ENCODE peak calls at places on chromosomes 16 and 17, in six cellular contexts. One of them, this sample, is unnamed.

GRCh38 chr17:57444632-57445031 is 188.3 kb downstream of the MSI2 start:
- DNase-seq in lower lobe of right lung: no peak
- DNase-seq in BJ: no peak
- DNase-seq in GM12865: no peak
- DNase-seq in neural crest cell: no peak
- DNase-seq in cardiac muscle cell: peak
- DNase-seq in this sample: no peak

GRCh38 chr17:40304464-40304863 is 4.5 kb upstream of the RARA start:
- DNase-seq in lower lobe of right lung: no peak
- DNase-seq in BJ: peak
- DNase-seq in GM12865: no peak
- DNase-seq in neural crest cell: no peak
- DNase-seq in cardiac muscle cell: no peak
- DNase-seq in this sample: peak

GRCh38 chr17:28170771-28171170 is 128.3 kb downstream of the NLK start:
- DNase-seq in lower lobe of right lung: no peak
- DNase-seq in BJ: no peak
- DNase-seq in GM12865: no peak
- DNase-seq in neural crest cell: no peak
- DNase-seq in cardiac muscle cell: no peak
- DNase-seq in this sample: no peak

GRCh38 chr17:42565523-42566214 is 1.2 kb upstream of the MLX start:
- DNase-seq in lower lobe of right lung: no peak
- DNase-seq in BJ: no peak
- DNase-seq in GM12865: no peak
- DNase-seq in neural crest cell: no peak
- DNase-seq in cardiac muscle cell: no peak
- DNase-seq in this sample: no peak

GRCh38 chr17:66094727-66095126 is 97.2 kb downstream of the CEP112 start:
- DNase-seq in lower lobe of right lung: no peak
- DNase-seq in BJ: no peak
- DNase-seq in GM12865: no peak
- DNase-seq in neural crest cell: no peak
- DNase-seq in cardiac muscle cell: no peak
- DNase-seq in this sample: no peak

GRCh38 chr17:50507871-50508572 is at the start of gene MYCBPAP:
- DNase-seq in lower lobe of right lung: peak
- DNase-seq in BJ: no peak
- DNase-seq in GM12865: peak
- DNase-seq in neural crest cell: peak
- DNase-seq in cardiac muscle cell: peak
- DNase-seq in this sample: peak

GRCh38 chr16:89037261-89038152 is 56.1 kb upstream of the ACSF3 start:
- DNase-seq in lower lobe of right lung: peak
- DNase-seq in BJ: no peak
- DNase-seq in GM12865: peak
- DNase-seq in neural crest cell: peak
- DNase-seq in cardiac muscle cell: peak
- DNase-seq in this sample: no peak

GRCh38 chr17:76497979-76498885 is 3.0 kb downstream of the RHBDF2 start:
- DNase-seq in lower lobe of right lung: peak
- DNase-seq in BJ: no peak
- DNase-seq in GM12865: peak
- DNase-seq in neural crest cell: peak
- DNase-seq in cardiac muscle cell: peak
- DNase-seq in this sample: no peak

GRCh38 chr17:58277107-58277506 is 3.6 kb downstream of the MPO start:
- DNase-seq in lower lobe of right lung: no peak
- DNase-seq in BJ: no peak
- DNase-seq in GM12865: peak
- DNase-seq in neural crest cell: no peak
- DNase-seq in cardiac muscle cell: no peak
- DNase-seq in this sample: no peak

GRCh38 chr17:33696102-33696501 is 403.0 kb upstream of the ASIC2 start:
- DNase-seq in lower lobe of right lung: no peak
- DNase-seq in BJ: no peak
- DNase-seq in GM12865: no peak
- DNase-seq in neural crest cell: peak
- DNase-seq in cardiac muscle cell: no peak
- DNase-seq in this sample: no peak

GRCh38 chr16:67847064-67847861 is at the start of gene CENPT:
- DNase-seq in lower lobe of right lung: peak
- DNase-seq in BJ: no peak
- DNase-seq in GM12865: peak
- DNase-seq in neural crest cell: no peak
- DNase-seq in cardiac muscle cell: peak
- DNase-seq in this sample: no peak

GRCh38 chr16:69399361-69399760 is 13.6 kb upstream of the TERF2 start:
- DNase-seq in lower lobe of right lung: no peak
- DNase-seq in BJ: no peak
- DNase-seq in GM12865: no peak
- DNase-seq in neural crest cell: no peak
- DNase-seq in cardiac muscle cell: no peak
- DNase-seq in this sample: no peak

GRCh38 chr16:18936727-18937340 is 10.6 kb upstream of the SMG1 start:
- DNase-seq in lower lobe of right lung: no peak
- DNase-seq in BJ: no peak
- DNase-seq in GM12865: no peak
- DNase-seq in neural crest cell: no peak
- DNase-seq in cardiac muscle cell: no peak
- DNase-seq in this sample: no peak

GRCh38 chr17:9247401-9247938 is 226.2 kb downstream of the NTN1 start:
- DNase-seq in lower lobe of right lung: no peak
- DNase-seq in BJ: no peak
- DNase-seq in GM12865: no peak
- DNase-seq in neural crest cell: no peak
- DNase-seq in cardiac muscle cell: no peak
- DNase-seq in this sample: no peak

GRCh38 chr17:8133398-8133797 is 9.5 kb upstream of the HES7 start:
- DNase-seq in lower lobe of right lung: no peak
- DNase-seq in BJ: no peak
- DNase-seq in GM12865: no peak
- DNase-seq in neural crest cell: no peak
- DNase-seq in cardiac muscle cell: no peak
- DNase-seq in this sample: no peak

GRCh38 chr16:87847785-87848675 is 21.3 kb downstream of the SLC7A5 start:
- DNase-seq in lower lobe of right lung: no peak
- DNase-seq in BJ: no peak
- DNase-seq in GM12865: no peak
- DNase-seq in neural crest cell: peak
- DNase-seq in cardiac muscle cell: no peak
- DNase-seq in this sample: no peak

GRCh38 chr17:71516149-71516548 is 604.7 kb upstream of the SOX9 start:
- DNase-seq in lower lobe of right lung: no peak
- DNase-seq in BJ: no peak
- DNase-seq in GM12865: no peak
- DNase-seq in neural crest cell: no peak
- DNase-seq in cardiac muscle cell: no peak
- DNase-seq in this sample: no peak

GRCh38 chr16:77211880-77212735 is 12.9 kb downstream of the SYCE1L start:
- DNase-seq in lower lobe of right lung: peak
- DNase-seq in BJ: no peak
- DNase-seq in GM12865: peak
- DNase-seq in neural crest cell: peak
- DNase-seq in cardiac muscle cell: peak
- DNase-seq in this sample: no peak

GRCh38 chr16:11253009-11253994 is 2.7 kb downstream of the SOCS1 start:
- DNase-seq in lower lobe of right lung: no peak
- DNase-seq in BJ: no peak
- DNase-seq in GM12865: peak
- DNase-seq in neural crest cell: no peak
- DNase-seq in cardiac muscle cell: no peak
- DNase-seq in this sample: no peak

GRCh38 chr16:20774703-20775362 is 11.0 kb downstream of the ACSM3 start:
- DNase-seq in lower lobe of right lung: peak
- DNase-seq in BJ: no peak
- DNase-seq in GM12865: peak
- DNase-seq in neural crest cell: peak
- DNase-seq in cardiac muscle cell: peak
- DNase-seq in this sample: peak

GRCh38 chr17:83080641-83081560 is 1.5 kb downstream of the METRNL start:
- DNase-seq in lower lobe of right lung: peak
- DNase-seq in BJ: no peak
- DNase-seq in GM12865: peak
- DNase-seq in neural crest cell: no peak
- DNase-seq in cardiac muscle cell: peak
- DNase-seq in this sample: no peak

GRCh38 chr16:64468515-64469090 is 653.3 kb downstream of the CDH11 start:
- DNase-seq in lower lobe of right lung: no peak
- DNase-seq in BJ: no peak
- DNase-seq in GM12865: no peak
- DNase-seq in neural crest cell: no peak
- DNase-seq in cardiac muscle cell: peak
- DNase-seq in this sample: no peak

GRCh38 chr16:19882186-19882585 is 2.5 kb downstream of the GPRC5B start:
- DNase-seq in lower lobe of right lung: no peak
- DNase-seq in BJ: no peak
- DNase-seq in GM12865: no peak
- DNase-seq in neural crest cell: no peak
- DNase-seq in cardiac muscle cell: no peak
- DNase-seq in this sample: no peak

GRCh38 chr17:15210247-15210646 is 54.9 kb downstream of the PMP22 start:
- DNase-seq in lower lobe of right lung: no peak
- DNase-seq in BJ: no peak
- DNase-seq in GM12865: no peak
- DNase-seq in neural crest cell: no peak
- DNase-seq in cardiac muscle cell: no peak
- DNase-seq in this sample: no peak

GRCh38 chr17:8629371-8630226 is 926 bp downstream of the MYH10 start:
- DNase-seq in lower lobe of right lung: peak
- DNase-seq in BJ: no peak
- DNase-seq in GM12865: no peak
- DNase-seq in neural crest cell: peak
- DNase-seq in cardiac muscle cell: peak
- DNase-seq in this sample: no peak

GRCh38 chr17:53141731-53142130 is 681.0 kb upstream of the KIF2B start:
- DNase-seq in lower lobe of right lung: no peak
- DNase-seq in BJ: no peak
- DNase-seq in GM12865: no peak
- DNase-seq in neural crest cell: no peak
- DNase-seq in cardiac muscle cell: no peak
- DNase-seq in this sample: no peak

GRCh38 chr16:3259829-3260228 is 3.4 kb upstream of the MEFV start:
- DNase-seq in lower lobe of right lung: no peak
- DNase-seq in BJ: no peak
- DNase-seq in GM12865: no peak
- DNase-seq in neural crest cell: no peak
- DNase-seq in cardiac muscle cell: no peak
- DNase-seq in this sample: no peak
- TF ChIP-seq CTCF in lower lobe of right lung: no peak
- TF ChIP-seq CTCF in BJ: no peak
- TF ChIP-seq CTCF in GM12865: no peak
- TF ChIP-seq CTCF in neural crest cell: no peak
- TF ChIP-seq CTCF in cardiac muscle cell: no peak
- TF ChIP-seq CTCF in this sample: no peak

DNA sequence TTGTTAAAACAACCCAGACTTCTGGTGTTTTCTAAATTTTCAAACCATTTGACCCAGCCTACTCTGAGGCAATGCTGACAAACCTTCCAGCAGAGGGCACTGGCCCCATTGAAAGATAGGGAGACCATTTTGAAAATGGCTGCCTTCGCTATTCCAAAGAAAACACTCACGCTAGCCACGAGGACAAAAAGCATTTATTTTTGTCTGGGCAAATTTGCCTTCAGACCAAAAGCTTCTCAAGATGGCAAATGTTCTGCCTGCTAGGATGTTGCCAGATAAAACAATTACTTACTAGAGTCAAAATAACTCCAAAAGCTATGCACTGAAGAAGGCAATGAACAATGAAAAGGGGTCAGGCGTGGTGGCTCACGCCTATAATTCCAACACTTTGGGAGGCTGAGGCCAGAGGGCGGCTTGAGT is 296.7 kb upstream of the IRX5 start:
- DNase-seq in lower lobe of right lung: no peak
- DNase-seq in BJ: no peak
- DNase-seq in GM12865: no peak
- DNase-seq in neural crest cell: peak
- DNase-seq in cardiac muscle cell: peak
- DNase-seq in this sample: no peak
- TF ChIP-seq CTCF in lower lobe of right lung: peak
- TF ChIP-seq CTCF in BJ: peak
- TF ChIP-seq CTCF in GM12865: no peak
- TF ChIP-seq CTCF in neural crest cell: peak
- TF ChIP-seq CTCF in cardiac muscle cell: peak
- TF ChIP-seq CTCF in this sample: peak

GRCh38 chr17:1617620-1618174 is 10.9 kb downstream of the SLC43A2 start:
- DNase-seq in lower lobe of right lung: no peak
- DNase-seq in BJ: no peak
- DNase-seq in GM12865: no peak
- DNase-seq in neural crest cell: no peak
- DNase-seq in cardiac muscle cell: no peak
- DNase-seq in this sample: peak
- TF ChIP-seq CTCF in lower lobe of right lung: peak
- TF ChIP-seq CTCF in BJ: no peak
- TF ChIP-seq CTCF in GM12865: no peak
- TF ChIP-seq CTCF in neural crest cell: no peak
- TF ChIP-seq CTCF in cardiac muscle cell: no peak
- TF ChIP-seq CTCF in this sample: peak

GRCh38 chr17:79925242-79925957 is 86.2 kb upstream of the CBX4 start:
- DNase-seq in lower lobe of right lung: peak
- DNase-seq in BJ: no peak
- DNase-seq in GM12865: no peak
- DNase-seq in neural crest cell: no peak
- DNase-seq in cardiac muscle cell: no peak
- DNase-seq in this sample: peak
- TF ChIP-seq CTCF in lower lobe of right lung: no peak
- TF ChIP-seq CTCF in BJ: peak
- TF ChIP-seq CTCF in GM12865: no peak
- TF ChIP-seq CTCF in neural crest cell: no peak
- TF ChIP-seq CTCF in cardiac muscle cell: peak
- TF ChIP-seq CTCF in this sample: peak

GRCh38 chr16:30650369-30651123 is at the start of gene PRR14:
- DNase-seq in lower lobe of right lung: peak
- DNase-seq in BJ: peak
- DNase-seq in GM12865: peak
- DNase-seq in neural crest cell: peak
- DNase-seq in cardiac muscle cell: peak
- DNase-seq in this sample: peak
- TF ChIP-seq CTCF in lower lobe of right lung: peak
- TF ChIP-seq CTCF in BJ: no peak
- TF ChIP-seq CTCF in GM12865: no peak
- TF ChIP-seq CTCF in neural crest cell: peak
- TF ChIP-seq CTCF in cardiac muscle cell: no peak
- TF ChIP-seq CTCF in this sample: no peak

DNA sequence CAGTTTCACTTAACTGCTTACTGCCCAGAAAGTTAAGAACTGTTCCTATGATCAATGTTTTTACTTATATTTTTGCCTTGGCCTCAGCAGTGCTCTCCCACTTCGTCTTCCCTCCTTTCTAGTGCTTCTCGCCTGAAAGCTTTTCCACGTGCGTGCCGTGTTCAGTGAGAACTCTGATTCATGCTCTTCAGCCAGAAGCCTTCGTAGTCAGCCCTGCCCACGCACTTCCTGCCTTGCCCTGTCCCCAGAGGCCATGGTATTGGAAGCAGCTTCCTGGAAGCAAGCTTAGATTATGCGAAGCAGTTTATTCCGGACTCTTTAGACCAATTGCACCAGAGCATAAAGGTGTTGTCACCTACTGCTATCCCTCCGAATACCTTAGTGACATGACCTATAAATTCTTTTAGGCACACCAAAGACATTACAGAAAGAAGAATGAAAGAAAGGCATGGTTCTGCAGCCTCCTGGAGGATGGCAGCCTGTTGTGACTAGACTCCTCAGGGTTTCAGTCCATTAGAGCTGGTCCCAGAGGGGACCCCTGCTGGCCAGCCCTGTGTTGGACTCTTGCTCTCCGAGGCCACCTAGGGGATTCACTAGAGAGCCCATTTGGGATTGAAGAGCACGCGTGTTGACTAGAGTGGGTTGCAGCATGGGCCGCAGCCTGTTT is 105.2 kb downstream of the RPTOR start:
- DNase-seq in lower lobe of right lung: peak
- DNase-seq in BJ: peak
- DNase-seq in GM12865: peak
- DNase-seq in neural crest cell: peak
- DNase-seq in cardiac muscle cell: peak
- DNase-seq in this sample: peak
- TF ChIP-seq CTCF in lower lobe of right lung: peak
- TF ChIP-seq CTCF in BJ: peak
- TF ChIP-seq CTCF in GM12865: peak
- TF ChIP-seq CTCF in neural crest cell: peak
- TF ChIP-seq CTCF in cardiac muscle cell: peak
- TF ChIP-seq CTCF in this sample: peak